ENCODE peak calls at places on chromosomes 16 and 17, in eight cellular contexts. W is sigmoid colon, L is IMR-90, S is heart left ventricle, P is adrenal gland, O is A549, R is gastrocnemius medialis, D is body of pancreas. G is an unnamed sample.

GRCh38 chr16:68215302-68215701 is 20.6 kb downstream of the ESRP2 start:
- DNase-seq in S (no peak), W (no peak), P (no peak), R (no peak), L (no peak), D (no peak), O (no peak), G (no peak)

GRCh38 chr17:45692661-45693060 is 91.5 kb upstream of the CRHR1 start:
- DNase-seq in D (no peak), P (no peak), S (no peak), L (no peak), O (no peak), W (peak; percentile 11), R (no peak), G (no peak)

GRCh38 chr16:89365996-89366395 is 124.4 kb downstream of the ANKRD11 start:
- DNase-seq in W (no peak), R (no peak), D (no peak), L (no peak), P (no peak), O (no peak), S (no peak), G (no peak)

GRCh38 chr17:7883781-7884386 is 4.7 kb upstream of the CHD3 start:
- DNase-seq in O (peak; percentile 57), S (no peak), P (no peak), R (no peak), W (no peak), L (peak; percentile 45), D (no peak), G (no peak)

GRCh38 chr17:58084317-58084981 is 1.2 kb downstream of the DYNLL2 start:
- DNase-seq in S (peak; percentile 31), W (peak; percentile 85), D (peak; percentile 61), P (peak; percentile 75), O (peak; percentile 65), R (peak; percentile 73), L (no peak), G (no peak)

GRCh38 chr17:11608396-11608795 is 10.1 kb downstream of the DNAH9 start:
- DNase-seq in L (no peak), P (peak; percentile 94), D (peak; percentile 80), R (peak; percentile 16), S (peak; percentile 23), O (no peak), W (peak; percentile 77), G (no peak)

GRCh38 chr17:72498671-72499210 is 377.9 kb downstream of the SOX9 start:
- DNase-seq in L (peak; percentile 40), R (no peak), W (no peak), D (no peak), O (no peak), S (no peak), P (no peak), G (no peak)

GRCh38 chr16:54244061-54244886 is 42.3 kb downstream of the IRX3 start:
- DNase-seq in D (no peak), L (no peak), O (no peak), W (no peak), S (no peak), P (no peak), R (no peak), G (peak; percentile 75)

GRCh38 chr17:55056530-55056929 is 88.0 kb downstream of the STXBP4 start:
- DNase-seq in O (no peak), W (no peak), L (no peak), S (no peak), R (no peak), D (peak; percentile 54), P (no peak), G (no peak)

GRCh38 chr16:31713945-31714898 is 159.4 kb upstream of the ZNF267 start:
- DNase-seq in O (no peak), P (peak; percentile 48), R (peak; percentile 64), D (no peak), L (no peak), S (no peak), W (no peak), G (no peak)

GRCh38 chr16:27689711-27690110 is 139.8 kb downstream of the KATNIP start:
- DNase-seq in S (no peak), O (no peak), P (no peak), L (peak; percentile 53), W (no peak), D (no peak), R (no peak), G (no peak)
- TF ChIP-seq POLR2A in S (no peak), O (no peak), P (no peak), L (no peak), W (no peak), D (no peak), R (no peak), G (no peak)

GRCh38 chr16:74107795-74108610 is 188.6 kb upstream of the PSMD7 start:
- DNase-seq in R (no peak), L (peak; percentile 2), S (peak; percentile 10), W (no peak), D (peak; percentile 77), O (peak; percentile 42), P (no peak), G (no peak)
- H3K4me3 ChIP-seq in R (no peak overlapping the region), L (no peak overlapping the region), S (no peak overlapping the region), W (no peak overlapping the region), D (no peak overlapping the region), O (peak overlapping the region; percentile 35), P (no peak overlapping the region), G (no peak overlapping the region)

GRCh38 chr16:50555892-50556673 is 7.9 kb downstream of the NKD1 start:
- DNase-seq in O (no peak), S (no peak), L (no peak), D (no peak), P (no peak), W (no peak), R (no peak), G (no peak)

GRCh38 chr16:50555269-50555875 is 7.2 kb downstream of the NKD1 start:
- DNase-seq in D (no peak), L (no peak), S (no peak), R (no peak), O (no peak), P (no peak), W (no peak), G (no peak)

GRCh38 chr16:50559342-50559741 is 11.1 kb downstream of the NKD1 start:
- DNase-seq in S (no peak), W (no peak), R (no peak), D (no peak), P (no peak), O (no peak), L (no peak), G (no peak)

GRCh38 chr16:50558913-50559312 is 10.7 kb downstream of the NKD1 start:
- DNase-seq in L (no peak), O (no peak), S (no peak), D (no peak), R (no peak), P (no peak), W (no peak), G (no peak)

DNA sequence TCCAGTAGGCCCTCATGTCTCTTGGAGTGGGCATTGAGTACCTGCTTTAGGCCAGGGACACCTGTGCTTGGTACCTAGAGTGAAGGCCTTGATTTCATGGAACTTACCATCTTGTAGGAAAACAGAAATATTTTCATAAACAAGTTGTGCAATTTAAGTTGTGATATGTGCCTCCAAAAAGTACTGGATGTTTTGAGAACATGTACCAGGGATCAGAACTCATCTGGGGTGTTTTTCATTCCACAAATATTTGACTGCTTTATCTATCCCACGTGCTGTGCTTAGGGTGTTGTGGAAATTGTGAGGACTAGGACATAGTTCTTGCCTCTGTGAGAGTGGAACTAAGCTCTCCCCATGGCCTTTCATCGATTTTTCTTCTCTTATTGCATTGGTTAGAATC is 8.8 kb downstream of the NKD1 start:
- DNase-seq in L (no peak), W (no peak), D (no peak), O (no peak), R (no peak), S (no peak), P (no peak), G (no peak)
- TF ChIP-seq POLR2A in L (no peak), W (no peak), D (no peak), O (no peak), R (no peak), S (no peak), P (no peak), G (no peak)

DNA sequence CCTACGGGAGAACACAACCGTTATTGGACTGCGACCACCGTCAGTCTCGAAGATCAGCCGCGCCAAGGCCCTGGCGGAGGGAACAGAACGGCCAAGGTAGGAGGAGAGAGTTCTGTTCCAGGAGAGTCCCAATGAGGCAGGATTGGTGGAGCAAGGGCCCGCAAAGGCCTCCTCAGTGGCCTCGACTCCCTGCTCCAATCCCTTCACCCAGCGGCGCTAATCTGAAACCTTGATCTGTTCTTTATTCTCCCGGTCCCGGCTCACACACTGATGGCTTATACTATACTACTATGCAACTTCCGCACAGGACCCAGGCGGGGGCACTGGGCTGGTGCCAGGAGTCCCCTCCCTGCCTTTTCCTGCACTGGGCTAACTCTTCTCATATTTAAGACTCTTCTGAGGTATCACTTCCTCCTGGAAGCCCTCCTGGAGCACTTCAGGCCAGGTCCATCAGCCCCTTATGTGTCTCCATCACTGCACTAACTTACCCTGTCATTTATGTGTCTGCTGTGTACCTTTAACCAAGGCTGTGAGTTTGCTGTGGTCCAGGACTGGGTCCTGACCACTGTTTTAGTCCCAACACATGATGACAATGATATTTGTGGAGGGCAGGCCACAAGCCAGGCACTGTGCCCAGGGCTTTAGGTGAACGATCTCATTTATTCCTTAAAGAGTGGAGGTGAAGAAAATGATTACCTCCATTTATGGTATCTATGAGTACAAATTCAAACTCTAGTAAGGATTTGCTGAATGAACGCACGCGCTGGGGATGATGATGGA is 6.9 kb downstream of the CCDC102A start:
- DNase-seq in R (peak; percentile 8), S (no peak), D (no peak), P (no peak), W (peak; percentile 50), L (no peak), O (no peak), G (peak; percentile 81)
- H3K4me3 ChIP-seq in R (no peak overlapping the region), S (no peak overlapping the region), D (no peak overlapping the region), P (no peak overlapping the region), W (no peak overlapping the region), L (no peak overlapping the region), O (no peak overlapping the region), G (no peak overlapping the region)

GRCh38 chr17:42017866-42018200 is 594 bp upstream of the DNAJC7 start:
- DNase-seq in R (no peak), S (no peak), P (no peak), W (no peak), D (no peak), O (no peak), L (no peak), G (no peak)

GRCh38 chr17:42018988-42019387 is 902 bp upstream of the NKIRAS2 start:
- DNase-seq in D (no peak), R (no peak), S (no peak), L (no peak), P (no peak), O (no peak), W (no peak), G (no peak)

GRCh38 chr17:42016411-42016831 is 818 bp downstream of the DNAJC7 start:
- DNase-seq in W (no peak), D (no peak), S (no peak), O (no peak), P (no peak), R (no peak), L (peak; percentile 16), G (no peak)

GRCh38 chr17:42018339-42018738 is 1.1 kb upstream of the DNAJC7 start:
- DNase-seq in W (no peak), S (no peak), P (no peak), O (no peak), D (no peak), L (no peak), R (no peak), G (no peak)

GRCh38 chr17:42016952-42017865 is at the start of gene DNAJC7:
- DNase-seq in S (peak; percentile 92), P (peak; percentile 95), W (peak; percentile 96), R (peak; percentile 90), O (peak; percentile 98), L (peak; percentile 89), D (peak; percentile 93), G (peak; percentile 86)
- TF ChIP-seq POLR2A in S (no peak), P (peak; percentile 40), W (peak; percentile 40), R (peak; percentile 70), O (peak; percentile 83), L (peak; percentile 88), D (peak; percentile 59), G (no peak)